ENCODE peak calls at places on chromosomes 13 and 19, in seven cellular contexts. H is fibroblast of lung, U is heart left ventricle, R is left ventricle myocardium inferior, W is AG04450, V is H9, D is tibial nerve. N is an unnamed sample.

GRCh38 chr13:102847272-102848234 is 1.7 kb downstream of the ERCC5 start:
- DNase-seq in H (peak; percentile 70), U (no peak), R (no peak), W (no peak), V (no peak), D (no peak), N (peak; percentile 62)

GRCh38 chr19:36627057-36627456 is 21.9 kb downstream of the ZNF382 start:
- DNase-seq in H (no peak), U (no peak), R (no peak), W (no peak), V (no peak), D (no peak), N (no peak)

GRCh38 chr19:16406356-16406755 is 65.4 kb downstream of the EPS15L1 start:
- DNase-seq in H (no peak), U (no peak), R (no peak), W (no peak), V (no peak), D (no peak), N (no peak)

GRCh38 chr19:56119585-56119978 is 1.5 kb downstream of the ZNF787 start:
- DNase-seq in H (no peak), U (no peak), R (no peak), W (no peak), V (no peak), D (no peak), N (peak; percentile 30)

GRCh38 chr13:110306960-110307696 is at the start of the genes COL4A1 and COL4A2:
- DNase-seq in H (peak; percentile 71), U (peak; percentile 89), R (peak; percentile 87), W (no peak), V (peak; percentile 72), D (peak; percentile 64), N (peak; percentile 66)

GRCh38 chr13:99302637-99303505 is 4.3 kb downstream of the GPR183 start:
- DNase-seq in H (no peak), U (no peak), R (no peak), W (no peak), V (no peak), D (no peak), N (no peak)

GRCh38 chr19:2613507-2614295 is 88.8 kb downstream of the GNG7 start:
- DNase-seq in H (peak; percentile 42), U (no peak), R (peak; percentile 29), W (no peak), V (peak; percentile 71), D (no peak), N (peak; percentile 23)

GRCh38 chr19:17334414-17335409 is at the start of gene ANO8:
- DNase-seq in H (peak; percentile 99), U (peak; percentile 98), R (peak; percentile 96), W (peak; percentile 96), V (peak; percentile 97), D (peak; percentile 94), N (peak; percentile 96)

GRCh38 chr19:6066661-6067646 is 43.3 kb downstream of the RFX2 start:
- DNase-seq in H (peak; percentile 87), U (peak; percentile 94), R (peak; percentile 93), W (no peak), V (peak; percentile 79), D (peak; percentile 88), N (peak; percentile 99)

GRCh38 chr13:99386911-99387788 is 80.0 kb upstream of the GPR183 start:
- DNase-seq in H (no peak), U (no peak), R (peak; percentile 45), W (no peak), V (peak; percentile 80), D (peak; percentile 46), N (peak; percentile 33)

GRCh38 chr19:8212212-8212611 is 3.0 kb downstream of the CERS4 start:
- DNase-seq in H (no peak), U (no peak), R (no peak), W (no peak), V (no peak), D (no peak), N (no peak)

GRCh38 chr13:36834299-36834698 is 15.3 kb downstream of the RFXAP start:
- DNase-seq in H (no peak), U (no peak), R (no peak), W (no peak), V (no peak), D (no peak), N (no peak)

GRCh38 chr19:33400856-33401682 is 27.6 kb downstream of the CEBPG start:
- DNase-seq in H (no peak), U (no peak), R (no peak), W (no peak), V (no peak), D (no peak), N (no peak)

GRCh38 chr19:17052439-17052838 is 22.8 kb downstream of the HAUS8 start:
- DNase-seq in H (peak; percentile 67), U (peak; percentile 37), R (no peak), W (no peak), V (peak; percentile 58), D (peak; percentile 68), N (peak; percentile 55)

GRCh38 chr19:58009666-58010301 is 7.2 kb upstream of the ZNF606 start:
- DNase-seq in H (peak; percentile 88), U (peak; percentile 90), R (peak; percentile 85), W (peak; percentile 41), V (peak; percentile 88), D (peak; percentile 61), N (peak; percentile 75)

GRCh38 chr13:90261343-90261742 is 1086.1 kb upstream of the MIR17HG start:
- DNase-seq in H (no peak), U (no peak), R (no peak), W (no peak), V (no peak), D (no peak), N (no peak)

DNA sequence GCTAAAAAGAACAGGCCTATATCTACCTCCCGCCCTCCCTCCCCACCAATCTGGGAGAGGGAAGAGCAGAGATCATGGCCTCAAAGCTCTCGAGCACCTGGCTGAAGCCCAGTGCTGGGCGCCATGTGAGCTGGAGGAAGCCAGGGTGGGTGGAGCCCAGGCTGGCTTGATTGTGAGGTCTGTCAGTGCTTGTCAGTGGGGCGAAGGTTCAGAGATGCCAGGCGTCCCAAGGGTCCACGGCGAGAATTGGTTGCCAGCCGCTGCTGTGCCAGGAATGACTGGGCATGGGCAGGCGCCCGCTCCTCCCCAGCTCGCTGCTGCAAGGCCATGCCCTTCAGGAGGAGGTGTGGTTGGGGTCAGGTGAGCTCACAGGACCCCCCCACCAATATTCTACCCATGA is 11.5 kb downstream of the BEST2 start:
- DNase-seq in H (no peak), U (peak; percentile 76), R (peak; percentile 77), W (no peak), V (no peak), D (no peak), N (no peak)
- H3K27ac ChIP-seq in H (no peak overlapping the region), U (peak overlapping the region; percentile 84), R (peak overlapping the region; percentile 88), W (no peak overlapping the region), V (no peak overlapping the region), D (no peak overlapping the region), N (no peak overlapping the region)

GRCh38 chr19:53057904-53058579 is 13.5 kb downstream of the ERVV-2 start:
- DNase-seq in H (no peak), U (peak; percentile 28), R (peak; percentile 46), W (no peak), V (peak; percentile 83), D (no peak), N (no peak)
- H3K27ac ChIP-seq in H (no peak overlapping the region), U (no peak overlapping the region), R (peak overlapping the region; percentile 12), W (no peak overlapping the region), V (no peak overlapping the region), D (no peak overlapping the region), N (no peak overlapping the region)

GRCh38 chr13:40987606-40988280 is 31.4 kb downstream of the ELF1 start:
- DNase-seq in H (peak; percentile 38), U (no peak), R (no peak), W (no peak), V (no peak), D (no peak), N (no peak)

GRCh38 chr13:40984670-40985366 is 34.3 kb downstream of the ELF1 start:
- DNase-seq in H (no peak), U (no peak), R (no peak), W (no peak), V (no peak), D (no peak), N (peak; percentile 76)

GRCh38 chr13:40983725-40984669 is 35.1 kb downstream of the ELF1 start:
- DNase-seq in H (no peak), U (no peak), R (no peak), W (no peak), V (no peak), D (no peak), N (peak; percentile 58)

GRCh38 chr13:40986328-40986856 is 32.7 kb downstream of the ELF1 start:
- DNase-seq in H (peak; percentile 77), U (no peak), R (no peak), W (no peak), V (no peak), D (no peak), N (no peak)

GRCh38 chr13:40985596-40986327 is 33.4 kb downstream of the ELF1 start:
- DNase-seq in H (no peak), U (no peak), R (no peak), W (no peak), V (no peak), D (no peak), N (peak; percentile 59)
- H3K27ac ChIP-seq in H (no peak overlapping the region), U (peak overlapping the region; percentile 88), R (peak overlapping the region; percentile 86), W (no peak overlapping the region), V (no peak overlapping the region), D (peak overlapping the region; percentile 86), N (peak overlapping the region; percentile 17)

DNA sequence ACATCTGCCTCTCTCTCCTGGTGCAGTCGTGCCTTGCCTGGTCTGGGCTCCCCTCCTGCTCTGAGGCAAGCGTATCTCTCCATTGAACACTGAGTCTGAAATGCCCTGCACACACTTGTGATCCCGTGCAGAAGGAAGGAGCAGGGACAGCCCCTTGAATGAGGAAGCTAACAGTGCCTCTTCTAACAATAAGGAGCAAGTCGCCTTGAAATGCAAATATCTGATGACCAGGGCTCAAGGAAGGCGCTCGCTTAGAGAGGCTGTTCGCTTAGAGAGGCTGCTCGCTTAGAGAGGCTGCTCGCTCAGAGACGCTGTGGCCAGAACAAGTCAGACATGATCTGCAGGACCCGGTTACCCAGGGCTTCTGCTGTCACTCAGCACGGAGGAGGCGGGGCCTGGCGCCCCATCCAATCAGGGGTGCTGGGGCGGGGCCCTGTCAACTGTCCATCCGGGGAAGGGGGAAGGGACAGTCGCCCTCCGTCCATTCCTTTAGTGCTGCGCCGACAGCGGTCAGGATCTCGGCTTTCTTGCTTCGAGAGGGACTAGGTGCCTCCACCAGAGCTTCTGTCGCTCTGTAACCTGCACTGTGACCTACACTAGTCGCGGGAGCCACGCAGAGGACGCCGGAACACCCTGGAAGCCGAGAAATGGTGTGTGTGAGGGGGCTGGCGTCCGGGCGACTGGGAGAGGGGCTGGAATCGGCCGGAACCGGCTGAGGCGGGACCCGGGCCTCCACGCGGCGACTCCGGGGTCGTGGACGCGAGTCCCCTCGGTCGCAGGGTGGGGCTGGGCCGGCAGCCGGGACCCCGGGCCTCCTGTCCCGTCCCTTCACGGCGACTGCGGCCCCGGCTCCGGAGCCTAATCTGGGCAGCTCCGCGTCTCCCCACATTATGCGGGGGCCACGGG is at the start of gene ZNF440:
- DNase-seq in H (peak; percentile 91), U (peak; percentile 96), R (peak; percentile 97), W (peak; percentile 78), V (peak; percentile 98), D (peak; percentile 97), N (peak; percentile 95)
- H3K27ac ChIP-seq in H (peak within 1 kb of the TSS; percentile 78), U (peak within 1 kb of the TSS; percentile 97), R (peak within 1 kb of the TSS; percentile 97), W (peak within 1 kb of the TSS; percentile 68), V (no peak within 1 kb of the TSS), D (peak within 1 kb of the TSS; percentile 94), N (no peak within 1 kb of the TSS)